ENCODE peak calls at places on chromosomes 16 and 17, in ten cellular contexts. One of them, this sample, is unnamed.

GRCh38 chr17:68509151-68510057 is 2.8 kb upstream of the PRKAR1A start:
- DNase-seq in esophagus muscularis mucosa: no peak
- DNase-seq in transverse colon: peak
- DNase-seq in stomach: no peak
- DNase-seq in GM12892: no peak
- DNase-seq in upper lobe of left lung: peak
- DNase-seq in HL-60: peak
- DNase-seq in SK-N-SH: no peak
- DNase-seq in Panc1: no peak
- DNase-seq in sigmoid colon: peak
- DNase-seq in this sample: no peak

GRCh38 chr16:50520451-50521245 is 27.5 kb upstream of the NKD1 start:
- DNase-seq in GM12892: no peak
- DNase-seq in sigmoid colon: peak
- DNase-seq in SK-N-SH: no peak
- DNase-seq in HL-60: no peak
- DNase-seq in upper lobe of left lung: no peak
- DNase-seq in esophagus muscularis mucosa: peak
- DNase-seq in transverse colon: no peak
- DNase-seq in Panc1: no peak
- DNase-seq in stomach: peak
- DNase-seq in this sample: no peak

GRCh38 chr16:53744449-53744848 is 40.5 kb downstream of the FTO start:
- DNase-seq in SK-N-SH: no peak
- DNase-seq in GM12892: no peak
- DNase-seq in upper lobe of left lung: no peak
- DNase-seq in sigmoid colon: no peak
- DNase-seq in Panc1: no peak
- DNase-seq in stomach: no peak
- DNase-seq in transverse colon: no peak
- DNase-seq in HL-60: no peak
- DNase-seq in esophagus muscularis mucosa: no peak
- DNase-seq in this sample: no peak

GRCh38 chr17:3916825-3917224 is 560 bp upstream of the P2RX1 start:
- DNase-seq in HL-60: no peak
- DNase-seq in SK-N-SH: no peak
- DNase-seq in sigmoid colon: no peak
- DNase-seq in transverse colon: no peak
- DNase-seq in esophagus muscularis mucosa: no peak
- DNase-seq in upper lobe of left lung: no peak
- DNase-seq in Panc1: no peak
- DNase-seq in stomach: no peak
- DNase-seq in GM12892: no peak
- DNase-seq in this sample: no peak

GRCh38 chr16:49471038-49471727 is 97.6 kb downstream of the C16orf78 start:
- DNase-seq in GM12892: no peak
- DNase-seq in sigmoid colon: peak
- DNase-seq in esophagus muscularis mucosa: peak
- DNase-seq in HL-60: no peak
- DNase-seq in Panc1: no peak
- DNase-seq in transverse colon: peak
- DNase-seq in stomach: peak
- DNase-seq in upper lobe of left lung: no peak
- DNase-seq in SK-N-SH: no peak
- DNase-seq in this sample: no peak

GRCh38 chr16:77591347-77591746 is 131.0 kb upstream of the NUDT7 start:
- DNase-seq in stomach: no peak
- DNase-seq in upper lobe of left lung: no peak
- DNase-seq in SK-N-SH: no peak
- DNase-seq in GM12892: no peak
- DNase-seq in Panc1: no peak
- DNase-seq in esophagus muscularis mucosa: no peak
- DNase-seq in sigmoid colon: no peak
- DNase-seq in transverse colon: no peak
- DNase-seq in HL-60: no peak
- DNase-seq in this sample: no peak

GRCh38 chr17:8476741-8477140 is 41.1 kb downstream of the NDEL1 start:
- DNase-seq in SK-N-SH: no peak
- DNase-seq in transverse colon: no peak
- DNase-seq in Panc1: no peak
- DNase-seq in sigmoid colon: no peak
- DNase-seq in stomach: no peak
- DNase-seq in HL-60: no peak
- DNase-seq in esophagus muscularis mucosa: no peak
- DNase-seq in GM12892: no peak
- DNase-seq in upper lobe of left lung: peak
- DNase-seq in this sample: no peak

GRCh38 chr16:58508671-58509251 is 6.6 kb upstream of the SETD6 start:
- DNase-seq in upper lobe of left lung: no peak
- DNase-seq in GM12892: no peak
- DNase-seq in Panc1: no peak
- DNase-seq in SK-N-SH: no peak
- DNase-seq in sigmoid colon: peak
- DNase-seq in esophagus muscularis mucosa: no peak
- DNase-seq in stomach: no peak
- DNase-seq in transverse colon: no peak
- DNase-seq in HL-60: no peak
- DNase-seq in this sample: no peak

DNA sequence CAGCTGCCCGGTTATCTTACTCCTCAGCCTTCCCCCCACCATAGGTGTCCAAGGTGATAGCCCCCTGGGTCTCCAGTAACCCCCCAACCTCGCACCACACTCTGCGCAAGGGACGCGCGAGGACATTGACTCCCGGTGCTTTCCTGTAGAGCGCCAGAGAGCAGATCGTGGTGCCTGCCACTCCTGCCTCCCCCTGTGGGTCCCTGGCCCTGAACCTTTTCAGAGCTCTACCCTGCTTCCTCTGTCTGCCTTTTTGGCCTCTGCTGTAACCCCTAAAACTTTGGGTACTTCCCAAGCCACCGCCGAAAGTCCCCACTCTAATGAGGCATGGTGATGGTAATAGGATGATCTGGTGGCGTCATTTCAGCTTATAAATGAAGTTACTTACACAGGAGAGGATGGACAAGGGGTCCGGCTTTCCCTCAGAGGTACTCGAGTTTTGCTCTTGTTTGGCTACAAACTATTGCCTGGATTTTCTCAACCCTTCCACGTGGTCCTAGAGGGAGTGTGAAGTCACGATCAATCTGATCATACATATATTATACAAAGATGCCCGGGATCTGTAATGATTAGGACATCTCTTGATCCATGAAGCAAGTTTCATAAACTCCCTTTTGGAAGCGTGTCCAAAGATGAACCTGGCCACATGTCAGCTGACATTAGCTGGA is 2.1 kb upstream of the CDH11 start:
- DNase-seq in upper lobe of left lung: no peak
- DNase-seq in GM12892: no peak
- DNase-seq in sigmoid colon: peak
- DNase-seq in transverse colon: no peak
- DNase-seq in Panc1: no peak
- DNase-seq in stomach: no peak
- DNase-seq in esophagus muscularis mucosa: no peak
- DNase-seq in HL-60: no peak
- DNase-seq in SK-N-SH: no peak
- DNase-seq in this sample: no peak
- TF ChIP-seq POLR2AphosphoS5 in upper lobe of left lung: no peak
- TF ChIP-seq POLR2AphosphoS5 in GM12892: no peak
- TF ChIP-seq POLR2AphosphoS5 in sigmoid colon: no peak
- TF ChIP-seq POLR2AphosphoS5 in transverse colon: no peak
- TF ChIP-seq POLR2AphosphoS5 in Panc1: no peak
- TF ChIP-seq POLR2AphosphoS5 in stomach: no peak
- TF ChIP-seq POLR2AphosphoS5 in esophagus muscularis mucosa: no peak
- TF ChIP-seq POLR2AphosphoS5 in HL-60: no peak
- TF ChIP-seq POLR2AphosphoS5 in SK-N-SH: no peak
- TF ChIP-seq POLR2AphosphoS5 in this sample: no peak

GRCh38 chr16:5873221-5873620 is 775.6 kb upstream of the EEF2KMT start:
- DNase-seq in upper lobe of left lung: no peak
- DNase-seq in esophagus muscularis mucosa: no peak
- DNase-seq in stomach: no peak
- DNase-seq in transverse colon: no peak
- DNase-seq in Panc1: no peak
- DNase-seq in sigmoid colon: no peak
- DNase-seq in SK-N-SH: no peak
- DNase-seq in GM12892: no peak
- DNase-seq in HL-60: no peak
- DNase-seq in this sample: no peak

GRCh38 chr16:5870886-5871715 is 773.5 kb upstream of the EEF2KMT start:
- DNase-seq in Panc1: no peak
- DNase-seq in upper lobe of left lung: no peak
- DNase-seq in HL-60: no peak
- DNase-seq in esophagus muscularis mucosa: no peak
- DNase-seq in transverse colon: no peak
- DNase-seq in sigmoid colon: no peak
- DNase-seq in SK-N-SH: no peak
- DNase-seq in stomach: no peak
- DNase-seq in GM12892: no peak
- DNase-seq in this sample: no peak

GRCh38 chr16:5875416-5875815 is 777.8 kb upstream of the EEF2KMT start:
- DNase-seq in Panc1: no peak
- DNase-seq in HL-60: no peak
- DNase-seq in sigmoid colon: no peak
- DNase-seq in transverse colon: no peak
- DNase-seq in GM12892: no peak
- DNase-seq in stomach: no peak
- DNase-seq in esophagus muscularis mucosa: no peak
- DNase-seq in SK-N-SH: no peak
- DNase-seq in upper lobe of left lung: no peak
- DNase-seq in this sample: no peak

DNA sequence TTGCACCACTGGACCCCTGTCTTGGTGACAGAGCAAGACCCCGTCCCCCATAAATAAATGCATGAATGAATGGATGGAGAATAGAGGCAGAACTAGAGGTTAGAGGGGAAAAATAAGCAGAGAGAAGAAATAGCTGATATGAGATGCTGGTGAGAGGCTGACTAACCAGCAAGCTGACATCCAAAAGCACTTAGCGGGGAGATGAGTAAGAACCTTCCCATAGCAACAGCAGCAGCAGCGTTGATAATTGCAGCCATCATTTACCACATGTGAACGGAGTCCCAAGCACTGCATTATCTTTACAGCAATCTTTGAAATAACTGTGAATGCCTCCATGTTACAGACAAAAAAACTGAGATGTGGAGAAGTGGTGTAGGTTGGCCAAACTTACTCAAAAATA is 777.3 kb upstream of the EEF2KMT start:
- DNase-seq in sigmoid colon: no peak
- DNase-seq in HL-60: no peak
- DNase-seq in GM12892: no peak
- DNase-seq in Panc1: no peak
- DNase-seq in stomach: no peak
- DNase-seq in esophagus muscularis mucosa: no peak
- DNase-seq in transverse colon: no peak
- DNase-seq in SK-N-SH: no peak
- DNase-seq in upper lobe of left lung: no peak
- DNase-seq in this sample: no peak
- TF ChIP-seq POLR2AphosphoS5 in sigmoid colon: no peak
- TF ChIP-seq POLR2AphosphoS5 in HL-60: no peak
- TF ChIP-seq POLR2AphosphoS5 in GM12892: no peak
- TF ChIP-seq POLR2AphosphoS5 in Panc1: no peak
- TF ChIP-seq POLR2AphosphoS5 in stomach: no peak
- TF ChIP-seq POLR2AphosphoS5 in esophagus muscularis mucosa: no peak
- TF ChIP-seq POLR2AphosphoS5 in transverse colon: no peak
- TF ChIP-seq POLR2AphosphoS5 in SK-N-SH: no peak
- TF ChIP-seq POLR2AphosphoS5 in upper lobe of left lung: no peak
- TF ChIP-seq POLR2AphosphoS5 in this sample: no peak

DNA sequence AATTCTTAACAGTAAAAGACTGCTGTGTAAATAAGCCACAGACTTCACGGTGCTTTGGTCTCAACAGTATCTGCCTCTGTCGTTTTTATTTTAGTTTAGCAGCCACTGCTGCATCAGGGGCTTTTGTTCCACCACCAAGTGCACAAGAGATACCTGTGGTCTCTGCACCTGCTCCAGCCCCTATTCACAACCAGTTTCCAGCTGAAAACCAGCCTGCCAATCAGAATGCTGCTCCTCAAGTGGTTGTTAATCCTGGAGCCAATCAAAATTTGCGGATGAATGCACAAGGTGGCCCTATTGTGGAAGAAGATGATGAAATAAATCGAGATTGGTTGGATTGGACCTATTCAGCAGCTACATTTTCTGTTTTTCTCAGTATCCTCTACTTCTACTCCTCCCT is 7.9 kb downstream of the HERPUD1 start:
- DNase-seq in sigmoid colon: peak
- DNase-seq in stomach: no peak
- DNase-seq in upper lobe of left lung: no peak
- DNase-seq in esophagus muscularis mucosa: no peak
- DNase-seq in transverse colon: no peak
- DNase-seq in HL-60: no peak
- DNase-seq in SK-N-SH: no peak
- DNase-seq in Panc1: no peak
- DNase-seq in GM12892: no peak
- DNase-seq in this sample: no peak
- TF ChIP-seq POLR2AphosphoS5 in sigmoid colon: no peak
- TF ChIP-seq POLR2AphosphoS5 in stomach: no peak
- TF ChIP-seq POLR2AphosphoS5 in upper lobe of left lung: no peak
- TF ChIP-seq POLR2AphosphoS5 in esophagus muscularis mucosa: no peak
- TF ChIP-seq POLR2AphosphoS5 in transverse colon: no peak
- TF ChIP-seq POLR2AphosphoS5 in HL-60: no peak
- TF ChIP-seq POLR2AphosphoS5 in SK-N-SH: no peak
- TF ChIP-seq POLR2AphosphoS5 in Panc1: no peak
- TF ChIP-seq POLR2AphosphoS5 in GM12892: no peak
- TF ChIP-seq POLR2AphosphoS5 in this sample: no peak

GRCh38 chr17:81373536-81374160 is 21.6 kb upstream of the BAHCC1 start:
- DNase-seq in GM12892: no peak
- DNase-seq in esophagus muscularis mucosa: no peak
- DNase-seq in upper lobe of left lung: peak
- DNase-seq in Panc1: no peak
- DNase-seq in transverse colon: no peak
- DNase-seq in SK-N-SH: no peak
- DNase-seq in stomach: no peak
- DNase-seq in HL-60: no peak
- DNase-seq in sigmoid colon: no peak
- DNase-seq in this sample: no peak

GRCh38 chr17:81374890-81375289 is 20.4 kb upstream of the BAHCC1 start:
- DNase-seq in sigmoid colon: no peak
- DNase-seq in stomach: no peak
- DNase-seq in HL-60: no peak
- DNase-seq in upper lobe of left lung: no peak
- DNase-seq in SK-N-SH: no peak
- DNase-seq in esophagus muscularis mucosa: no peak
- DNase-seq in GM12892: no peak
- DNase-seq in transverse colon: no peak
- DNase-seq in Panc1: no peak
- DNase-seq in this sample: no peak

GRCh38 chr17:81368623-81369022 is 26.6 kb upstream of the BAHCC1 start:
- DNase-seq in esophagus muscularis mucosa: no peak
- DNase-seq in transverse colon: no peak
- DNase-seq in GM12892: no peak
- DNase-seq in upper lobe of left lung: peak
- DNase-seq in stomach: no peak
- DNase-seq in SK-N-SH: no peak
- DNase-seq in HL-60: no peak
- DNase-seq in Panc1: no peak
- DNase-seq in sigmoid colon: no peak
- DNase-seq in this sample: no peak

GRCh38 chr17:81370304-81370703 is 25.0 kb upstream of the BAHCC1 start:
- DNase-seq in esophagus muscularis mucosa: no peak
- DNase-seq in upper lobe of left lung: no peak
- DNase-seq in transverse colon: no peak
- DNase-seq in sigmoid colon: no peak
- DNase-seq in stomach: no peak
- DNase-seq in SK-N-SH: no peak
- DNase-seq in GM12892: no peak
- DNase-seq in Panc1: no peak
- DNase-seq in HL-60: no peak
- DNase-seq in this sample: no peak

DNA sequence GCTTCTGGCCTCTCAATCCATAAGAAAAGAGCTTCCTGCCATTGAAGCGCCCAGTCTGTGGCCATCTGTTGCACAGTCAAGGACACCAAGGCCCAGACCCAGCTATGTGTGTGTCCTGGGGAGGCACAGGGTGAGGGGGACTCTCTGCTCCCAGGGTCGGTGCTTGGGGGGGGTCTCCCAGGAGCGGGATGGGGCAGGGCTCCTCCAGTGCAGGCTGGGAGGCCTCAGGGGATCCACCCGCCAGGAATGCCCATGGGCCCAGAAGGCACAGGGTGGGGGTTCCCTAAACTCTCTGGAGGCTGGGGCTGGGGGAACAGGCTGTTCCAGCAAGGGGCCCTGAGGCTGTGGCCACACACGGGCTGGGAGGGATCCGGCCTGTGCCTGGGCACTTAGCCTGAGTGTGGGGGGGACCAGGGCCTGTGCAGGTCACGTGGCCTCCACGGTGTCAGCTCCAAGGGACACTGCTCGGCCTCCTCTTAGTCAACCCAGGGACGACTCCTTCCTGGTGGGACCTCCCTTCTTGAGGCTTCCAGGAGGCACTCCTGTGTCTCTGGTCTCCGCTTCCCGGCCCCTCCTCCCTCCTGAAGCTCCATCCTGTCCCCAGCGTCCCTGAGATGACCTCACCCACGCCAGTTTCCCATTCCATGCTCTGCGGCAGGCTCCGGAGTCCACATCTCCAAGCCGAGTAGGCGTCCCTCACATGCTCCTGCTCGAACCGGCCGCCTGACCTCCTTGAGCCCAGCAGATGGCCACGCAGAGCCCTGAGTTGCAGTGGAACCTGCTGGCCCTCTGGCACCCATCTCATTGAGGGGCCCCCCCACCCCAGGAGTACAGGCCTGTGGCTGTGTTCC is 23.1 kb upstream of the BAHCC1 start:
- DNase-seq in transverse colon: peak
- DNase-seq in HL-60: no peak
- DNase-seq in upper lobe of left lung: peak
- DNase-seq in SK-N-SH: peak
- DNase-seq in stomach: no peak
- DNase-seq in sigmoid colon: peak
- DNase-seq in Panc1: no peak
- DNase-seq in esophagus muscularis mucosa: no peak
- DNase-seq in GM12892: no peak
- DNase-seq in this sample: peak
- TF ChIP-seq POLR2AphosphoS5 in transverse colon: no peak
- TF ChIP-seq POLR2AphosphoS5 in HL-60: no peak
- TF ChIP-seq POLR2AphosphoS5 in upper lobe of left lung: no peak
- TF ChIP-seq POLR2AphosphoS5 in SK-N-SH: no peak
- TF ChIP-seq POLR2AphosphoS5 in stomach: no peak
- TF ChIP-seq POLR2AphosphoS5 in sigmoid colon: peak
- TF ChIP-seq POLR2AphosphoS5 in Panc1: no peak
- TF ChIP-seq POLR2AphosphoS5 in esophagus muscularis mucosa: peak
- TF ChIP-seq POLR2AphosphoS5 in GM12892: no peak
- TF ChIP-seq POLR2AphosphoS5 in this sample: no peak

This sample was measured in HCT116.